ENCODE peak calls at places on chromosome 14, in seven cellular contexts. R, J, N, Y, M, I and K are unnamed samples.
A peak's percentile ranks its signal among the peaks of the same experiment; 100 is the strongest.

GRCh38 chr14:72332054-72332453 is 399.8 kb downstream of the RGS6 start:
- DNase-seq in R (no peak), J (no peak), N (no peak), Y (no peak), M (no peak), I (peak; percentile 33), K (no peak)

GRCh38 chr14:72907886-72908285 is 14.0 kb upstream of the DPF3 start:
- DNase-seq in R (no peak), J (peak; percentile 51), N (no peak), Y (no peak), M (no peak), I (no peak), K (peak; percentile 45)

GRCh38 chr14:68733086-68733621 is 59.7 kb downstream of the ZFP36L1 start:
- DNase-seq in R (no peak), J (no peak), N (no peak), Y (peak; percentile 20), M (no peak), I (peak; percentile 45), K (no peak)

GRCh38 chr14:53956427-53957201 is at the start of gene BMP4:
- DNase-seq in R (peak; percentile 96), J (peak; percentile 41), N (no peak), Y (no peak), M (peak; percentile 57), I (peak; percentile 83), K (no peak)

GRCh38 chr14:75469606-75470237 is 41.9 kb downstream of the JDP2 start:
- DNase-seq in R (peak; percentile 81), J (no peak), N (no peak), Y (no peak), M (peak; percentile 49), I (peak; percentile 82), K (no peak)

GRCh38 chr14:68394719-68395117 is 398.1 kb downstream of the ZFP36L1 start:
- DNase-seq in R (peak; percentile 80), J (no peak), N (no peak), Y (no peak), M (no peak), I (no peak), K (no peak)

GRCh38 chr14:68014771-68015170 is 195.2 kb downstream of the RAD51B start:
- DNase-seq in R (no peak), J (no peak), N (no peak), Y (no peak), M (no peak), I (no peak), K (no peak)

GRCh38 chr14:26323781-26324363 is 274.0 kb downstream of the NOVA1 start:
- DNase-seq in R (no peak), J (no peak), N (no peak), Y (no peak), M (peak; percentile 93), I (no peak), K (peak; percentile 69)

GRCh38 chr14:99231850-99232401 is 40.1 kb downstream of the BCL11B start:
- DNase-seq in R (no peak), J (no peak), N (no peak), Y (no peak), M (no peak), I (no peak), K (no peak)